ENCODE peak calls at places on chromosomes 3 and 15, in nine cellular contexts. P is body of pancreas; G is lower lobe of right lung; S is mesenchymal stem cell; K is CD8-positive, alpha-beta T cell; M is psoas muscle; O is CD4-positive, alpha-beta memory T cell; Q is A673; D is ascending aorta. V is an unnamed sample. For H3K36me3 and H3K27me3, the result is how much of the 10 kb centered on the place peaks cover.

GRCh38 chr3:18389108-18389733 is 35.9 kb downstream of the SATB1 start:
- DNase-seq in P (peak), G (no peak), S (peak), K (peak), M (no peak), O (peak), Q (peak), D (no peak), V (peak)

GRCh38 chr3:169112153-169112892 is 551.2 kb downstream of the MECOM start:
- DNase-seq in P (no peak), G (no peak), S (peak), K (no peak), M (no peak), O (no peak), Q (no peak), D (no peak), V (peak)

GRCh38 chr3:16548721-16549120 is 35.2 kb upstream of the RFTN1 start:
- DNase-seq in P (no peak), G (no peak), S (peak), K (no peak), M (no peak), O (no peak), Q (no peak), D (no peak), V (peak)

GRCh38 chr3:114809668-114810413 is 337.2 kb downstream of the ZBTB20 start:
- DNase-seq in P (no peak), G (no peak), S (peak), K (peak), M (no peak), O (no peak), Q (no peak), D (no peak), V (no peak)

GRCh38 chr15:92043283-92043682 is 189.8 kb downstream of the SLCO3A1 start:
- DNase-seq in P (no peak), G (no peak), S (no peak), K (no peak), M (no peak), O (no peak), Q (no peak), D (no peak), V (peak)

GRCh38 chr3:60025071-60026055 is 975.5 kb upstream of the CFAP20DC start:
- DNase-seq in P (no peak), G (no peak), S (no peak), K (no peak), M (no peak), O (no peak), Q (no peak), D (no peak), V (peak)

GRCh38 chr3:97815149-97815917 is 6.5 kb upstream of the CRYBG3 start:
- DNase-seq in P (no peak), G (no peak), S (no peak), K (peak), M (no peak), O (peak), Q (no peak), D (no peak), V (peak)

GRCh38 chr3:187935623-187936156 is 190.4 kb upstream of the BCL6 start:
- DNase-seq in P (peak), G (no peak), S (no peak), K (peak), M (peak), O (peak), Q (no peak), D (no peak), V (no peak)

GRCh38 chr3:55190296-55190695 is 262.4 kb upstream of the LRTM1 start:
- DNase-seq in P (no peak), G (no peak), S (peak), K (no peak), M (no peak), O (no peak), Q (no peak), D (no peak), V (no peak)

GRCh38 chr3:113254171-113254947 is 43.0 kb downstream of the BOC start:
- DNase-seq in P (no peak), G (no peak), S (no peak), K (no peak), M (no peak), O (no peak), Q (no peak), D (no peak), V (no peak)

GRCh38 chr3:143888846-143889245 is 40.6 kb upstream of the SLC9A9 start:
- DNase-seq in P (no peak), G (no peak), S (no peak), K (no peak), M (no peak), O (no peak), Q (no peak), D (no peak), V (no peak)

GRCh38 chr15:92571824-92572223 is 83.8 kb downstream of the FAM174B start:
- DNase-seq in P (no peak), G (no peak), S (no peak), K (no peak), M (no peak), O (no peak), Q (no peak), D (no peak), V (no peak)

GRCh38 chr3:50554553-50554952 is 13.0 kb downstream of the C3orf18 start:
- DNase-seq in P (no peak), G (no peak), S (no peak), K (no peak), M (no peak), O (no peak), Q (no peak), D (no peak), V (no peak)

GRCh38 chr15:57526076-57526475 is 65.6 kb upstream of the MYZAP start:
- DNase-seq in P (no peak), G (no peak), S (no peak), K (no peak), M (no peak), O (no peak), Q (no peak), D (no peak), V (no peak)

GRCh38 chr3:11096266-11097135 is 57.8 kb upstream of the HRH1 start:
- DNase-seq in P (peak), G (peak), S (peak), K (no peak), M (peak), O (no peak), Q (peak), D (peak), V (peak)

GRCh38 chr15:71057581-71057980 is 57.7 kb upstream of the THSD4 start:
- DNase-seq in P (no peak), G (no peak), S (no peak), K (no peak), M (no peak), O (no peak), Q (no peak), D (no peak), V (no peak)

GRCh38 chr15:71057143-71057542 is 58.1 kb upstream of the THSD4 start:
- DNase-seq in P (no peak), G (no peak), S (no peak), K (no peak), M (no peak), O (no peak), Q (no peak), D (no peak), V (no peak)

GRCh38 chr15:71054286-71054952 is 60.9 kb upstream of the THSD4 start:
- DNase-seq in P (no peak), G (no peak), S (no peak), K (no peak), M (no peak), O (no peak), Q (no peak), D (no peak), V (no peak)

GRCh38 chr15:71056111-71056510 is 59.2 kb upstream of the THSD4 start:
- DNase-seq in P (no peak), G (no peak), S (no peak), K (no peak), M (no peak), O (no peak), Q (no peak), D (no peak), V (peak)

GRCh38 chr15:71055461-71055860 is 59.8 kb upstream of the THSD4 start:
- DNase-seq in P (no peak), G (no peak), S (peak), K (no peak), M (no peak), O (no peak), Q (peak), D (no peak), V (peak)
- H3K36me3 ChIP-seq in P (under half), G (under half), S (under half), K (under half), M (under half), O (under half), Q (under half), D (under half), V (under half)

GRCh38 chr15:88802991-88803240 is 320 bp upstream of the ACAN start:
- DNase-seq in P (no peak), G (no peak), S (no peak), K (no peak), M (no peak), O (no peak), Q (no peak), D (no peak), V (no peak)

GRCh38 chr15:88802250-88802990 is 816 bp upstream of the ACAN start:
- DNase-seq in P (no peak), G (no peak), S (no peak), K (no peak), M (no peak), O (no peak), Q (no peak), D (no peak), V (no peak)

GRCh38 chr15:88797648-88798339 is 5.4 kb upstream of the ACAN start:
- DNase-seq in P (no peak), G (no peak), S (no peak), K (no peak), M (no peak), O (no peak), Q (no peak), D (no peak), V (no peak)

GRCh38 chr15:88800026-88800425 is 3.2 kb upstream of the ACAN start:
- DNase-seq in P (no peak), G (no peak), S (no peak), K (no peak), M (no peak), O (no peak), Q (no peak), D (no peak), V (peak)

GRCh38 chr15:88799341-88799740 is 3.9 kb upstream of the ACAN start:
- DNase-seq in P (no peak), G (no peak), S (no peak), K (no peak), M (no peak), O (no peak), Q (no peak), D (no peak), V (no peak)
- H3K27me3 ChIP-seq in P (under half), G (half or more), S (half or more), K (under half), M (half or more), O (under half), Q (half or more), D (under half), V (under half)

GRCh38 chr3:126958638-126959085 is 24.3 kb upstream of the PLXNA1 start:
- DNase-seq in P (no peak), G (no peak), S (no peak), K (no peak), M (no peak), O (no peak), Q (no peak), D (no peak), V (no peak)
- H3K36me3 ChIP-seq in P (under half), G (under half), S (under half), K (under half), M (under half), O (under half), Q (under half), D (under half), V (under half)

GRCh38 chr15:82060817-82061216 is 15.0 kb upstream of the MEX3B start:
- DNase-seq in P (no peak), G (no peak), S (no peak), K (no peak), M (no peak), O (no peak), Q (no peak), D (no peak), V (no peak)
- H3K27me3 ChIP-seq in P (under half), G (half or more), S (half or more), K (under half), M (half or more), O (under half), Q (under half), D (under half), V (under half)

DNA sequence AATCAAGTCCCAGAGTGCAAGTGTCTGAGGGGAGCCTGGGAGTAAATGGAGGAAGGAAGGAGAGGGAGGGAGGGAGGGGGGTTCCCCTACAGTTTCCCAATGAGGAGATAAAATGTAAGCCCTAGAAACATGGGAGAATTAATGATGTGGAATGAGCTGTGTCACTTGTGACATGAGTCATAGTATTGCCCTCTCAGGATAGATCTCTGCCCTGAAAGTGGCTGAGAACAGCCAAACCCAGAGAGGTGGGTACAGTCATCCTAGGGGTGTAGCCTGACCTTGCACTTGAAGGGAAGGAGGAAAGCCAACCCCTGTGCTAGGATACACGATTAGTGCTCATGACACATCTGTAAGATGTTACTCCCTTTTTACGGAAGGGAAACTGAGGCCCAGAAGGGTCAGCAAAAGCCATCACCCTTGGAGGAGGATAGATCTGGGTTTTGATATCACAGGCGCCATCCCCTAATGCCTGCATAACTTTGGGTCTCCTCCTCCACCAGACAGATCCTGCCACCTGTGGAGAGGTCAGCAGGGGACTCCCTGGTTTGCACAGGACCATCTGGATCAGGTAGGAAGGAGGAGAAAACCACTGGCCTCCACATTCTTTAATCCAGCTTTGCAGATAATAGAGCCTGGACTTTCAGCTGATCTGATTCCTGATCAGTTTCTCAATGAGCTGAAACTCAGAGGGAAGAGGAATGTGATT is 23.1 kb upstream of the USP3 start:
- DNase-seq in P (no peak), G (no peak), S (peak), K (no peak), M (no peak), O (no peak), Q (no peak), D (no peak), V (peak)
- H3K36me3 ChIP-seq in P (under half), G (under half), S (under half), K (under half), M (under half), O (under half), Q (under half), D (under half), V (under half)

GRCh38 chr3:134597390-134597975 is 53.3 kb downstream of the KY start:
- DNase-seq in P (no peak), G (no peak), S (no peak), K (no peak), M (no peak), O (no peak), Q (no peak), D (no peak), V (peak)
- H3K27me3 ChIP-seq in P (under half), G (under half), S (under half), K (under half), M (under half), O (under half), Q (under half), D (under half), V (under half)

DNA sequence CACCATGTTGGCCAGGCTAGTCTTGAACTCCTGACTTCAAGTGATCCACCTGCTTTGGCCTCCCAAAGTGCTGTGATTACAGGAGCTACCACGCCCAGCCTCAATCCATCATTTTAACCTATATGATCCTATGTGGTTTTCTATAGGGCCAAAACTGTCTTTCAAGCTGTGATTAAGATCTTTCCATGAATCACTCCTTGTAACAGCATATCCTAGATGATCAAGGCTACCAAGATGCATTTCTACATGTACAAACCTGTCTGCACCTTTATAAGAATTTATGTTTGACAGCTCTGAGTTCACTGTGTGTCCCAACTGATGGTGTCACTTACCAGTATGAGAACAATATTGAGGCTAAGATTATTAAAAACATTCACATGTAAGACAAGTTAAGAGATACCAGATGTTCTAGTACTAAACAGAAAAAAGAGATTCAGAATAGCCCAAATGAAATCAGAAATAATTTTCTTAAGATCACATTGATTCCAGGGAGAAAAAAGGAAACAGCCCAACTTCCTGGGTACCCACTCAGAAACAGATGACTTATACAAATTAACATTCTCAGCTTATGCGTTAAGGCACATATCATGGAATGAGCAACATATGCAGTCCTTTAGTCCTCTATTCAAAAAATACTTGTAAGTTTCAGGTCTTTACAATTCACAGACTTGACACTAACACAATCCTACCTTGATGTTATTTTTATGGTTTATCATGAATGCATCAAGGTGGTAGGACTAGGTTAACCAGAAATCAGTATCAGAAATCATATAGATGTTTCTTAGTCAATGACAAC is 24.8 kb upstream of the PPIB start:
- DNase-seq in P (no peak), G (no peak), S (no peak), K (no peak), M (no peak), O (no peak), Q (peak), D (no peak), V (peak)
- H3K36me3 ChIP-seq in P (under half), G (under half), S (under half), K (under half), M (under half), O (under half), Q (under half), D (under half), V (under half)

GRCh38 chr15:82680200-82681102 is 29.2 kb downstream of the AP3B2 start:
- DNase-seq in P (peak), G (peak), S (no peak), K (peak), M (peak), O (peak), Q (peak), D (no peak), V (peak)
- H3K27me3 ChIP-seq in P (under half), G (under half), S (under half), K (under half), M (under half), O (under half), Q (under half), D (under half), V (under half)

GRCh38 chr3:172161390-172161789 is 122.0 kb downstream of the FNDC3B start:
- DNase-seq in P (no peak), G (no peak), S (no peak), K (no peak), M (no peak), O (no peak), Q (no peak), D (no peak), V (no peak)
- H3K36me3 ChIP-seq in P (under half), G (under half), S (under half), K (under half), M (under half), O (under half), Q (under half), D (under half), V (under half)

DNA sequence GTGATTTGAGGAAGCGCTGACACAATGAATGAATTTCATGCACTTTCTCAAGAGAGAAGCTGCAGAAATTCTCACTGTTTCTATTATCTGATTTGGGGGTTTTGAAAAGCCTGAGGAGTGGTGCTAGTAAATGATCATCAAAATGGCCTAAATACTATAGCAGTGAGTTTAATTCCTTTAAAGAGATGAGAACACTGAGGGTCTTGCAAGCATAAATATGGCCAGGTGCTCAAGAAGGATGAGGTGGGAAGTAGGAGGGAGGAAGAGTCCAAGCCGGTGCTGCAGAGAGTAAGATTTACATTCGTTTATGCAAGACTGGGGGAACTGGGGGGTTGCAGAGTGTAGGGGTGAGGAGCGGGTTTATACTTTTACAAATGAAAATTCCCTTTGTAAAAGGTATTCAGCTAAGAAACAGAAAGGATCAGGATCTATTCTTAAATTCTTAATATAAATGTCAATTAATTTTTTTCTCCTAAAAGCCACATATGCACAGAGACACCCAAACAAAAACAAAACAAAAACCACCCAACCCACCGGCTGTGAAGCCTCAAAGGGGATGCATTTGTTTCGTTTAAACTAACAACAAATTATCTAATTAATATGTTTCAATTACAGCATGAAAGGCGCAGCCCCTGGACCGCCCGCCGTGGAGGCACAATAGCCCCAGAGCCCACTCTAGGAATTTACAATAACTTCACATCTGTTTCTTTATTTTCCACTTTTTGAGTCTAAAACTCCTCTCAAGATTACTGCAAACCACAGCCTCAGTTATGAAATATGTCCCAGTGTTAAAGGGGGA is 5.7 kb downstream of the FOXB1 start:
- DNase-seq in P (no peak), G (no peak), S (no peak), K (no peak), M (no peak), O (no peak), Q (no peak), D (no peak), V (no peak)
- H3K27me3 ChIP-seq in P (under half), G (half or more), S (half or more), K (under half), M (half or more), O (half or more), Q (half or more), D (under half), V (half or more)

V was measured in bronchial epithelial cell.